ENCODE peak calls at places on chromosomes 6 and 20, in ten cellular contexts. One of them, this sample, is unnamed.

GRCh38 chr6:53945765-53946407 is 151.1 kb downstream of the LRRC1 start:
- DNase-seq in HL-60: no peak
- DNase-seq in PC-9: no peak
- DNase-seq in CD4-positive, alpha-beta T cell: no peak
- DNase-seq in GM23338: no peak
- DNase-seq in mammary epithelial cell: no peak
- DNase-seq in tibial nerve: no peak
- DNase-seq in HCT116: no peak
- DNase-seq in astrocyte: no peak
- DNase-seq in caudate nucleus: no peak
- DNase-seq in this sample: no peak

GRCh38 chr20:10469599-10469998 is 34.5 kb downstream of the SLX4IP start:
- DNase-seq in PC-9: no peak
- DNase-seq in mammary epithelial cell: peak; percentile 73
- DNase-seq in HL-60: no peak
- DNase-seq in CD4-positive, alpha-beta T cell: no peak
- DNase-seq in tibial nerve: peak; percentile 22
- DNase-seq in GM23338: peak; percentile 88
- DNase-seq in HCT116: peak; percentile 46
- DNase-seq in astrocyte: peak; percentile 69
- DNase-seq in caudate nucleus: peak; percentile 33
- DNase-seq in this sample: peak; percentile 27

GRCh38 chr6:16953905-16954304 is 147.9 kb upstream of the STMND1 start:
- DNase-seq in HCT116: no peak
- DNase-seq in GM23338: no peak
- DNase-seq in tibial nerve: no peak
- DNase-seq in PC-9: no peak
- DNase-seq in caudate nucleus: no peak
- DNase-seq in astrocyte: no peak
- DNase-seq in CD4-positive, alpha-beta T cell: no peak
- DNase-seq in mammary epithelial cell: no peak
- DNase-seq in HL-60: no peak
- DNase-seq in this sample: no peak

GRCh38 chr20:45629496-45630100 is at the start of gene WFDC10A:
- DNase-seq in tibial nerve: no peak
- DNase-seq in HL-60: peak; percentile 40
- DNase-seq in GM23338: peak; percentile 90
- DNase-seq in astrocyte: peak; percentile 29
- DNase-seq in CD4-positive, alpha-beta T cell: no peak
- DNase-seq in PC-9: peak; percentile 55
- DNase-seq in HCT116: peak; percentile 69
- DNase-seq in caudate nucleus: no peak
- DNase-seq in mammary epithelial cell: peak; percentile 68
- DNase-seq in this sample: no peak

GRCh38 chr6:12266571-12266970 is 23.6 kb upstream of the EDN1 start:
- DNase-seq in GM23338: no peak
- DNase-seq in PC-9: peak; percentile 70
- DNase-seq in astrocyte: peak; percentile 85
- DNase-seq in CD4-positive, alpha-beta T cell: no peak
- DNase-seq in HL-60: peak; percentile 41
- DNase-seq in caudate nucleus: no peak
- DNase-seq in mammary epithelial cell: peak; percentile 62
- DNase-seq in HCT116: no peak
- DNase-seq in tibial nerve: no peak
- DNase-seq in this sample: no peak

GRCh38 chr6:168212322-168212721 is 107.3 kb downstream of the DACT2 start:
- DNase-seq in CD4-positive, alpha-beta T cell: no peak
- DNase-seq in mammary epithelial cell: no peak
- DNase-seq in GM23338: no peak
- DNase-seq in PC-9: no peak
- DNase-seq in HL-60: no peak
- DNase-seq in tibial nerve: no peak
- DNase-seq in caudate nucleus: no peak
- DNase-seq in astrocyte: no peak
- DNase-seq in HCT116: no peak
- DNase-seq in this sample: no peak

GRCh38 chr6:133973109-133973971 is 20.3 kb downstream of the TBPL1 start:
- DNase-seq in GM23338: peak; percentile 72
- DNase-seq in PC-9: peak; percentile 59
- DNase-seq in HCT116: peak; percentile 44
- DNase-seq in astrocyte: no peak
- DNase-seq in HL-60: no peak
- DNase-seq in CD4-positive, alpha-beta T cell: no peak
- DNase-seq in tibial nerve: no peak
- DNase-seq in caudate nucleus: no peak
- DNase-seq in mammary epithelial cell: peak; percentile 31
- DNase-seq in this sample: no peak

GRCh38 chr6:11292837-11293236 is 60.4 kb upstream of the NEDD9 start:
- DNase-seq in HCT116: no peak
- DNase-seq in caudate nucleus: no peak
- DNase-seq in mammary epithelial cell: no peak
- DNase-seq in HL-60: no peak
- DNase-seq in GM23338: no peak
- DNase-seq in CD4-positive, alpha-beta T cell: no peak
- DNase-seq in astrocyte: peak; percentile 39
- DNase-seq in PC-9: peak; percentile 40
- DNase-seq in tibial nerve: no peak
- DNase-seq in this sample: no peak

GRCh38 chr6:56775498-56776166 is 132.9 kb upstream of the DST start:
- DNase-seq in CD4-positive, alpha-beta T cell: no peak
- DNase-seq in tibial nerve: no peak
- DNase-seq in HCT116: no peak
- DNase-seq in astrocyte: no peak
- DNase-seq in caudate nucleus: no peak
- DNase-seq in GM23338: peak; percentile 95
- DNase-seq in PC-9: no peak
- DNase-seq in mammary epithelial cell: no peak
- DNase-seq in HL-60: no peak
- DNase-seq in this sample: no peak

GRCh38 chr6:30007132-30007764 is 53.8 kb upstream of the POLR1H start:
- DNase-seq in caudate nucleus: no peak
- DNase-seq in GM23338: peak; percentile 89
- DNase-seq in tibial nerve: no peak
- DNase-seq in HL-60: no peak
- DNase-seq in CD4-positive, alpha-beta T cell: peak; percentile 2
- DNase-seq in HCT116: no peak
- DNase-seq in PC-9: no peak
- DNase-seq in astrocyte: no peak
- DNase-seq in mammary epithelial cell: no peak
- DNase-seq in this sample: no peak

GRCh38 chr6:2244261-2245102 is 923 bp downstream of the GMDS start:
- DNase-seq in astrocyte: no peak
- DNase-seq in HCT116: no peak
- DNase-seq in tibial nerve: no peak
- DNase-seq in caudate nucleus: no peak
- DNase-seq in GM23338: peak; percentile 75
- DNase-seq in HL-60: no peak
- DNase-seq in mammary epithelial cell: peak; percentile 41
- DNase-seq in PC-9: peak; percentile 37
- DNase-seq in CD4-positive, alpha-beta T cell: no peak
- DNase-seq in this sample: no peak

GRCh38 chr20:5678769-5679168 is 71.4 kb upstream of the SHLD1 start:
- DNase-seq in CD4-positive, alpha-beta T cell: no peak
- DNase-seq in GM23338: no peak
- DNase-seq in HCT116: no peak
- DNase-seq in HL-60: no peak
- DNase-seq in tibial nerve: no peak
- DNase-seq in astrocyte: no peak
- DNase-seq in mammary epithelial cell: no peak
- DNase-seq in caudate nucleus: no peak
- DNase-seq in PC-9: no peak
- DNase-seq in this sample: no peak

GRCh38 chr20:5680227-5680626 is 70.0 kb upstream of the SHLD1 start:
- DNase-seq in CD4-positive, alpha-beta T cell: no peak
- DNase-seq in caudate nucleus: no peak
- DNase-seq in mammary epithelial cell: peak; percentile 40
- DNase-seq in PC-9: peak; percentile 84
- DNase-seq in tibial nerve: no peak
- DNase-seq in GM23338: no peak
- DNase-seq in astrocyte: no peak
- DNase-seq in HCT116: no peak
- DNase-seq in HL-60: no peak
- DNase-seq in this sample: no peak

GRCh38 chr20:5674176-5674660 is 76.0 kb upstream of the SHLD1 start:
- DNase-seq in tibial nerve: no peak
- DNase-seq in mammary epithelial cell: peak; percentile 90
- DNase-seq in CD4-positive, alpha-beta T cell: no peak
- DNase-seq in caudate nucleus: no peak
- DNase-seq in GM23338: no peak
- DNase-seq in astrocyte: peak; percentile 36
- DNase-seq in HCT116: peak; percentile 12
- DNase-seq in PC-9: peak; percentile 94
- DNase-seq in HL-60: peak; percentile 90
- DNase-seq in this sample: peak; percentile 93

GRCh38 chr20:5675103-5676091 is 74.8 kb upstream of the SHLD1 start:
- DNase-seq in caudate nucleus: no peak
- DNase-seq in HCT116: no peak
- DNase-seq in mammary epithelial cell: no peak
- DNase-seq in HL-60: peak; percentile 84
- DNase-seq in tibial nerve: no peak
- DNase-seq in PC-9: peak; percentile 34
- DNase-seq in GM23338: no peak
- DNase-seq in astrocyte: no peak
- DNase-seq in CD4-positive, alpha-beta T cell: no peak
- DNase-seq in this sample: no peak

DNA sequence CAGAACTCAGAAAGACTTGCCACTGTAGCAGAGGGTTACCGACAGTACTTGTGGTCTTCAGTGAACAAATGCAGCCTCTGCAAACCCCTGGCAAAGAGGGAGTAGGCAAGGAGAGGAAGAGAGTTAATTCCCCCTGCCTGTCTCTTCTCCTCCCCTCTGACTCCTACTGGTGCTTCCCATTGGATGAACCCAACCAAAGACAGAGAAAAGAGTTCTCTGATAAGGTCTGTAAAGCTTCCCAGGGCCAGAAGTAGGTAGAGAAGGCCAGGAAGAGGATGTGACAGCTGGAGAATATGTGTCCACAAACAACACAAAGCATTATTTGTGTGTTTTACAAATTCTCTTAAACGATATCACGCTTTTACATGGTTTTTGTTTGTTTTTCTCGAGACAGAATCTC is 72.8 kb upstream of the SHLD1 start:
- DNase-seq in tibial nerve: no peak
- DNase-seq in mammary epithelial cell: no peak
- DNase-seq in astrocyte: no peak
- DNase-seq in GM23338: no peak
- DNase-seq in HL-60: no peak
- DNase-seq in PC-9: no peak
- DNase-seq in CD4-positive, alpha-beta T cell: no peak
- DNase-seq in caudate nucleus: no peak
- DNase-seq in HCT116: no peak
- DNase-seq in this sample: no peak
- H3K27ac ChIP-seq in tibial nerve: no peak overlapping the region
- H3K27ac ChIP-seq in mammary epithelial cell: no peak overlapping the region
- H3K27ac ChIP-seq in astrocyte: no peak overlapping the region
- H3K27ac ChIP-seq in GM23338: no peak overlapping the region
- H3K27ac ChIP-seq in HL-60: no peak overlapping the region
- H3K27ac ChIP-seq in PC-9: no peak overlapping the region
- H3K27ac ChIP-seq in CD4-positive, alpha-beta T cell: no peak overlapping the region
- H3K27ac ChIP-seq in caudate nucleus: no peak overlapping the region
- H3K27ac ChIP-seq in HCT116: no peak overlapping the region
- H3K27ac ChIP-seq in this sample: no peak overlapping the region

GRCh38 chr6:154430494-154430919 is 73.9 kb upstream of the IPCEF1 start:
- DNase-seq in GM23338: no peak
- DNase-seq in caudate nucleus: no peak
- DNase-seq in HL-60: no peak
- DNase-seq in astrocyte: no peak
- DNase-seq in HCT116: no peak
- DNase-seq in PC-9: no peak
- DNase-seq in CD4-positive, alpha-beta T cell: no peak
- DNase-seq in tibial nerve: no peak
- DNase-seq in mammary epithelial cell: no peak
- DNase-seq in this sample: no peak
- H3K27ac ChIP-seq in GM23338: no peak overlapping the region
- H3K27ac ChIP-seq in caudate nucleus: no peak overlapping the region
- H3K27ac ChIP-seq in HL-60: no peak overlapping the region
- H3K27ac ChIP-seq in astrocyte: no peak overlapping the region
- H3K27ac ChIP-seq in HCT116: no peak overlapping the region
- H3K27ac ChIP-seq in PC-9: no peak overlapping the region
- H3K27ac ChIP-seq in CD4-positive, alpha-beta T cell: no peak overlapping the region
- H3K27ac ChIP-seq in tibial nerve: peak overlapping the region; percentile 12
- H3K27ac ChIP-seq in mammary epithelial cell: no peak overlapping the region
- H3K27ac ChIP-seq in this sample: no peak overlapping the region

GRCh38 chr6:33651947-33652346 is 30.8 kb downstream of the ITPR3 start:
- DNase-seq in mammary epithelial cell: no peak
- DNase-seq in tibial nerve: no peak
- DNase-seq in astrocyte: no peak
- DNase-seq in GM23338: no peak
- DNase-seq in PC-9: no peak
- DNase-seq in caudate nucleus: no peak
- DNase-seq in CD4-positive, alpha-beta T cell: no peak
- DNase-seq in HCT116: no peak
- DNase-seq in HL-60: no peak
- DNase-seq in this sample: no peak

GRCh38 chr6:33651403-33651802 is 30.3 kb downstream of the ITPR3 start:
- DNase-seq in astrocyte: no peak
- DNase-seq in CD4-positive, alpha-beta T cell: no peak
- DNase-seq in GM23338: no peak
- DNase-seq in HCT116: no peak
- DNase-seq in HL-60: no peak
- DNase-seq in mammary epithelial cell: no peak
- DNase-seq in tibial nerve: no peak
- DNase-seq in caudate nucleus: no peak
- DNase-seq in PC-9: no peak
- DNase-seq in this sample: no peak

GRCh38 chr6:33658982-33659689 is 38.0 kb downstream of the ITPR3 start:
- DNase-seq in tibial nerve: no peak
- DNase-seq in HL-60: no peak
- DNase-seq in caudate nucleus: no peak
- DNase-seq in astrocyte: no peak
- DNase-seq in PC-9: no peak
- DNase-seq in HCT116: no peak
- DNase-seq in GM23338: no peak
- DNase-seq in mammary epithelial cell: no peak
- DNase-seq in CD4-positive, alpha-beta T cell: no peak
- DNase-seq in this sample: no peak

GRCh38 chr6:33656844-33657243 is 35.7 kb downstream of the ITPR3 start:
- DNase-seq in mammary epithelial cell: no peak
- DNase-seq in GM23338: no peak
- DNase-seq in caudate nucleus: no peak
- DNase-seq in PC-9: no peak
- DNase-seq in tibial nerve: no peak
- DNase-seq in CD4-positive, alpha-beta T cell: no peak
- DNase-seq in HCT116: no peak
- DNase-seq in HL-60: no peak
- DNase-seq in astrocyte: no peak
- DNase-seq in this sample: no peak

GRCh38 chr6:33655155-33655554 is 34.0 kb downstream of the ITPR3 start:
- DNase-seq in GM23338: no peak
- DNase-seq in CD4-positive, alpha-beta T cell: no peak
- DNase-seq in tibial nerve: no peak
- DNase-seq in caudate nucleus: no peak
- DNase-seq in HCT116: no peak
- DNase-seq in PC-9: no peak
- DNase-seq in mammary epithelial cell: no peak
- DNase-seq in astrocyte: no peak
- DNase-seq in HL-60: no peak
- DNase-seq in this sample: no peak
- H3K27ac ChIP-seq in GM23338: no peak overlapping the region
- H3K27ac ChIP-seq in CD4-positive, alpha-beta T cell: no peak overlapping the region
- H3K27ac ChIP-seq in tibial nerve: no peak overlapping the region
- H3K27ac ChIP-seq in caudate nucleus: no peak overlapping the region
- H3K27ac ChIP-seq in HCT116: no peak overlapping the region
- H3K27ac ChIP-seq in PC-9: no peak overlapping the region
- H3K27ac ChIP-seq in mammary epithelial cell: no peak overlapping the region
- H3K27ac ChIP-seq in astrocyte: no peak overlapping the region
- H3K27ac ChIP-seq in HL-60: no peak overlapping the region
- H3K27ac ChIP-seq in this sample: no peak overlapping the region

GRCh38 chr20:14922503-14923267 is 585.3 kb upstream of the FLRT3 start:
- DNase-seq in astrocyte: no peak
- DNase-seq in mammary epithelial cell: no peak
- DNase-seq in tibial nerve: no peak
- DNase-seq in GM23338: no peak
- DNase-seq in HCT116: no peak
- DNase-seq in caudate nucleus: no peak
- DNase-seq in PC-9: no peak
- DNase-seq in CD4-positive, alpha-beta T cell: no peak
- DNase-seq in HL-60: no peak
- DNase-seq in this sample: no peak
- H3K27ac ChIP-seq in astrocyte: no peak overlapping the region
- H3K27ac ChIP-seq in mammary epithelial cell: no peak overlapping the region
- H3K27ac ChIP-seq in tibial nerve: no peak overlapping the region
- H3K27ac ChIP-seq in GM23338: no peak overlapping the region
- H3K27ac ChIP-seq in HCT116: no peak overlapping the region
- H3K27ac ChIP-seq in caudate nucleus: no peak overlapping the region
- H3K27ac ChIP-seq in PC-9: no peak overlapping the region
- H3K27ac ChIP-seq in CD4-positive, alpha-beta T cell: no peak overlapping the region
- H3K27ac ChIP-seq in HL-60: no peak overlapping the region
- H3K27ac ChIP-seq in this sample: no peak overlapping the region